ENCODE peak calls at places on chromosomes 16 and 17, in nine cellular contexts. One of them, this sample, is unnamed.

GRCh38 chr17:16351831-16352230 is 1.4 kb downstream of the CENPV start:
- DNase-seq in glutamatergic neuron: no peak
- DNase-seq in mucosa of gallbladder: no peak
- DNase-seq in psoas muscle: no peak
- DNase-seq in iris pigment epithelial cell: peak
- DNase-seq in Karpas-422: no peak
- DNase-seq in NCI-H1048: no peak
- DNase-seq in D341Med: no peak
- DNase-seq in SHP77: no peak
- DNase-seq in this sample: no peak

GRCh38 chr16:59773330-59773729 is 1039.2 kb upstream of the GOT2 start:
- DNase-seq in mucosa of gallbladder: no peak
- DNase-seq in psoas muscle: no peak
- DNase-seq in D341Med: no peak
- DNase-seq in iris pigment epithelial cell: no peak
- DNase-seq in SHP77: no peak
- DNase-seq in NCI-H1048: no peak
- DNase-seq in Karpas-422: no peak
- DNase-seq in glutamatergic neuron: no peak
- DNase-seq in this sample: no peak

GRCh38 chr17:50166518-50167181 is 845 bp downstream of the SGCA start:
- DNase-seq in SHP77: no peak
- DNase-seq in iris pigment epithelial cell: no peak
- DNase-seq in Karpas-422: no peak
- DNase-seq in NCI-H1048: no peak
- DNase-seq in mucosa of gallbladder: no peak
- DNase-seq in D341Med: no peak
- DNase-seq in psoas muscle: no peak
- DNase-seq in glutamatergic neuron: no peak
- DNase-seq in this sample: no peak

GRCh38 chr16:30112197-30113030 is 923 bp downstream of the GDPD3 start:
- DNase-seq in iris pigment epithelial cell: peak
- DNase-seq in mucosa of gallbladder: peak
- DNase-seq in NCI-H1048: no peak
- DNase-seq in Karpas-422: peak
- DNase-seq in glutamatergic neuron: peak
- DNase-seq in D341Med: peak
- DNase-seq in psoas muscle: peak
- DNase-seq in SHP77: peak
- DNase-seq in this sample: peak

GRCh38 chr17:41621916-41622315 is 2.5 kb downstream of the KRT17 start:
- DNase-seq in NCI-H1048: no peak
- DNase-seq in D341Med: no peak
- DNase-seq in Karpas-422: no peak
- DNase-seq in glutamatergic neuron: peak
- DNase-seq in SHP77: no peak
- DNase-seq in psoas muscle: no peak
- DNase-seq in mucosa of gallbladder: no peak
- DNase-seq in iris pigment epithelial cell: no peak
- DNase-seq in this sample: no peak

GRCh38 chr16:80231118-80231515 is 309.7 kb upstream of the DYNLRB2 start:
- DNase-seq in mucosa of gallbladder: no peak
- DNase-seq in Karpas-422: no peak
- DNase-seq in iris pigment epithelial cell: no peak
- DNase-seq in D341Med: no peak
- DNase-seq in glutamatergic neuron: no peak
- DNase-seq in NCI-H1048: no peak
- DNase-seq in SHP77: no peak
- DNase-seq in psoas muscle: no peak
- DNase-seq in this sample: no peak

GRCh38 chr16:78244131-78244899 is 144.9 kb downstream of the WWOX start:
- DNase-seq in mucosa of gallbladder: peak
- DNase-seq in iris pigment epithelial cell: no peak
- DNase-seq in NCI-H1048: no peak
- DNase-seq in psoas muscle: no peak
- DNase-seq in D341Med: no peak
- DNase-seq in Karpas-422: no peak
- DNase-seq in glutamatergic neuron: no peak
- DNase-seq in SHP77: no peak
- DNase-seq in this sample: no peak

GRCh38 chr17:79829004-79829403 is 10.2 kb downstream of the CBX4 start:
- DNase-seq in NCI-H1048: no peak
- DNase-seq in mucosa of gallbladder: no peak
- DNase-seq in psoas muscle: no peak
- DNase-seq in Karpas-422: no peak
- DNase-seq in D341Med: no peak
- DNase-seq in SHP77: no peak
- DNase-seq in glutamatergic neuron: no peak
- DNase-seq in iris pigment epithelial cell: no peak
- DNase-seq in this sample: no peak

GRCh38 chr16:23557779-23558330 is 328 bp downstream of the UBFD1 start:
- DNase-seq in iris pigment epithelial cell: peak
- DNase-seq in glutamatergic neuron: peak
- DNase-seq in NCI-H1048: no peak
- DNase-seq in D341Med: no peak
- DNase-seq in psoas muscle: no peak
- DNase-seq in mucosa of gallbladder: peak
- DNase-seq in Karpas-422: no peak
- DNase-seq in SHP77: no peak
- DNase-seq in this sample: no peak

GRCh38 chr16:88500255-88500661 is 47.2 kb downstream of the ZFPM1 start:
- DNase-seq in mucosa of gallbladder: no peak
- DNase-seq in NCI-H1048: no peak
- DNase-seq in iris pigment epithelial cell: no peak
- DNase-seq in Karpas-422: no peak
- DNase-seq in glutamatergic neuron: no peak
- DNase-seq in SHP77: no peak
- DNase-seq in D341Med: no peak
- DNase-seq in psoas muscle: no peak
- DNase-seq in this sample: no peak

GRCh38 chr16:26263406-26263805 is 571.6 kb downstream of the HS3ST4 start:
- DNase-seq in iris pigment epithelial cell: no peak
- DNase-seq in SHP77: no peak
- DNase-seq in NCI-H1048: no peak
- DNase-seq in Karpas-422: no peak
- DNase-seq in D341Med: no peak
- DNase-seq in mucosa of gallbladder: no peak
- DNase-seq in psoas muscle: no peak
- DNase-seq in glutamatergic neuron: no peak
- DNase-seq in this sample: no peak

GRCh38 chr17:81342062-81342699 is 47.1 kb upstream of the SLC38A10 start:
- DNase-seq in NCI-H1048: no peak
- DNase-seq in iris pigment epithelial cell: peak
- DNase-seq in psoas muscle: no peak
- DNase-seq in glutamatergic neuron: no peak
- DNase-seq in SHP77: no peak
- DNase-seq in Karpas-422: no peak
- DNase-seq in mucosa of gallbladder: no peak
- DNase-seq in D341Med: no peak
- DNase-seq in this sample: no peak

GRCh38 chr16:67593701-67594100 is 31.4 kb downstream of the CTCF start:
- DNase-seq in NCI-H1048: no peak
- DNase-seq in D341Med: no peak
- DNase-seq in SHP77: no peak
- DNase-seq in Karpas-422: no peak
- DNase-seq in glutamatergic neuron: no peak
- DNase-seq in mucosa of gallbladder: no peak
- DNase-seq in psoas muscle: no peak
- DNase-seq in iris pigment epithelial cell: no peak
- DNase-seq in this sample: no peak

GRCh38 chr16:27720731-27721547 is 171.0 kb downstream of the KATNIP start:
- DNase-seq in Karpas-422: no peak
- DNase-seq in psoas muscle: no peak
- DNase-seq in mucosa of gallbladder: no peak
- DNase-seq in iris pigment epithelial cell: no peak
- DNase-seq in glutamatergic neuron: no peak
- DNase-seq in D341Med: peak
- DNase-seq in SHP77: no peak
- DNase-seq in NCI-H1048: no peak
- DNase-seq in this sample: peak

GRCh38 chr17:57523926-57524634 is 221.0 kb downstream of the CCDC182 start:
- DNase-seq in iris pigment epithelial cell: peak
- DNase-seq in psoas muscle: peak
- DNase-seq in glutamatergic neuron: no peak
- DNase-seq in SHP77: peak
- DNase-seq in NCI-H1048: no peak
- DNase-seq in D341Med: no peak
- DNase-seq in mucosa of gallbladder: peak
- DNase-seq in Karpas-422: peak
- DNase-seq in this sample: no peak

GRCh38 chr16:10961231-10961630 is 16.9 kb downstream of the CLEC16A start:
- DNase-seq in glutamatergic neuron: no peak
- DNase-seq in mucosa of gallbladder: no peak
- DNase-seq in NCI-H1048: no peak
- DNase-seq in psoas muscle: peak
- DNase-seq in iris pigment epithelial cell: peak
- DNase-seq in D341Med: no peak
- DNase-seq in SHP77: no peak
- DNase-seq in Karpas-422: no peak
- DNase-seq in this sample: no peak

GRCh38 chr17:55540414-55541091 is 29.3 kb upstream of the SMIM36 start:
- DNase-seq in SHP77: no peak
- DNase-seq in mucosa of gallbladder: no peak
- DNase-seq in glutamatergic neuron: no peak
- DNase-seq in NCI-H1048: no peak
- DNase-seq in Karpas-422: no peak
- DNase-seq in D341Med: no peak
- DNase-seq in psoas muscle: no peak
- DNase-seq in iris pigment epithelial cell: peak
- DNase-seq in this sample: no peak

GRCh38 chr16:19410435-19411153 is 7.1 kb upstream of the TMC5 start:
- DNase-seq in SHP77: no peak
- DNase-seq in iris pigment epithelial cell: no peak
- DNase-seq in psoas muscle: peak
- DNase-seq in glutamatergic neuron: peak
- DNase-seq in D341Med: peak
- DNase-seq in Karpas-422: no peak
- DNase-seq in mucosa of gallbladder: no peak
- DNase-seq in NCI-H1048: no peak
- DNase-seq in this sample: no peak

GRCh38 chr17:15965510-15965909 is 20.6 kb downstream of the ADORA2B start:
- DNase-seq in SHP77: no peak
- DNase-seq in glutamatergic neuron: no peak
- DNase-seq in mucosa of gallbladder: no peak
- DNase-seq in Karpas-422: no peak
- DNase-seq in iris pigment epithelial cell: no peak
- DNase-seq in D341Med: no peak
- DNase-seq in NCI-H1048: no peak
- DNase-seq in psoas muscle: no peak
- DNase-seq in this sample: no peak

GRCh38 chr17:73901661-73902415 is 257.6 kb upstream of the SDK2 start:
- DNase-seq in D341Med: no peak
- DNase-seq in mucosa of gallbladder: peak
- DNase-seq in SHP77: no peak
- DNase-seq in Karpas-422: no peak
- DNase-seq in glutamatergic neuron: peak
- DNase-seq in psoas muscle: peak
- DNase-seq in iris pigment epithelial cell: no peak
- DNase-seq in NCI-H1048: no peak
- DNase-seq in this sample: peak

GRCh38 chr16:17572145-17572544 is 101.4 kb upstream of the XYLT1 start:
- DNase-seq in glutamatergic neuron: no peak
- DNase-seq in D341Med: no peak
- DNase-seq in iris pigment epithelial cell: no peak
- DNase-seq in psoas muscle: no peak
- DNase-seq in Karpas-422: no peak
- DNase-seq in SHP77: no peak
- DNase-seq in NCI-H1048: no peak
- DNase-seq in mucosa of gallbladder: no peak
- DNase-seq in this sample: no peak

GRCh38 chr17:71460943-71461342 is 659.9 kb upstream of the SOX9 start:
- DNase-seq in NCI-H1048: no peak
- DNase-seq in iris pigment epithelial cell: peak
- DNase-seq in D341Med: peak
- DNase-seq in Karpas-422: peak
- DNase-seq in psoas muscle: no peak
- DNase-seq in mucosa of gallbladder: peak
- DNase-seq in glutamatergic neuron: peak
- DNase-seq in SHP77: no peak
- DNase-seq in this sample: no peak

GRCh38 chr16:57745768-57746167 is 10.2 kb downstream of the KATNB1 start:
- DNase-seq in SHP77: no peak
- DNase-seq in glutamatergic neuron: no peak
- DNase-seq in D341Med: no peak
- DNase-seq in NCI-H1048: no peak
- DNase-seq in iris pigment epithelial cell: no peak
- DNase-seq in psoas muscle: no peak
- DNase-seq in Karpas-422: no peak
- DNase-seq in mucosa of gallbladder: no peak
- DNase-seq in this sample: no peak

GRCh38 chr17:77804796-77805426 is 153.6 kb upstream of the TNRC6C start:
- DNase-seq in glutamatergic neuron: peak
- DNase-seq in NCI-H1048: no peak
- DNase-seq in mucosa of gallbladder: no peak
- DNase-seq in iris pigment epithelial cell: no peak
- DNase-seq in SHP77: no peak
- DNase-seq in psoas muscle: peak
- DNase-seq in D341Med: no peak
- DNase-seq in Karpas-422: no peak
- DNase-seq in this sample: peak

GRCh38 chr17:35541434-35541833 is 4.0 kb upstream of the SLFN12L start:
- DNase-seq in Karpas-422: no peak
- DNase-seq in NCI-H1048: no peak
- DNase-seq in SHP77: no peak
- DNase-seq in D341Med: no peak
- DNase-seq in glutamatergic neuron: no peak
- DNase-seq in iris pigment epithelial cell: peak
- DNase-seq in mucosa of gallbladder: no peak
- DNase-seq in psoas muscle: no peak
- DNase-seq in this sample: no peak

GRCh38 chr17:74453665-74454196 is 12.7 kb upstream of the CD300A start:
- DNase-seq in Karpas-422: no peak
- DNase-seq in psoas muscle: no peak
- DNase-seq in iris pigment epithelial cell: no peak
- DNase-seq in D341Med: peak
- DNase-seq in SHP77: peak
- DNase-seq in glutamatergic neuron: no peak
- DNase-seq in NCI-H1048: peak
- DNase-seq in mucosa of gallbladder: no peak
- DNase-seq in this sample: no peak

GRCh38 chr17:55705847-55706246 is 16.8 kb downstream of the TMEM100 start:
- DNase-seq in psoas muscle: no peak
- DNase-seq in iris pigment epithelial cell: no peak
- DNase-seq in Karpas-422: no peak
- DNase-seq in SHP77: no peak
- DNase-seq in NCI-H1048: no peak
- DNase-seq in mucosa of gallbladder: no peak
- DNase-seq in D341Med: no peak
- DNase-seq in glutamatergic neuron: no peak
- DNase-seq in this sample: no peak

GRCh38 chr16:71648921-71649320 is 22.9 kb downstream of the MARVELD3 start:
- DNase-seq in iris pigment epithelial cell: peak
- DNase-seq in glutamatergic neuron: no peak
- DNase-seq in NCI-H1048: no peak
- DNase-seq in D341Med: no peak
- DNase-seq in Karpas-422: no peak
- DNase-seq in SHP77: no peak
- DNase-seq in psoas muscle: no peak
- DNase-seq in mucosa of gallbladder: no peak
- DNase-seq in this sample: no peak

GRCh38 chr16:2775765-2776499 is 1.1 kb downstream of the ELOB start:
- DNase-seq in D341Med: no peak
- DNase-seq in iris pigment epithelial cell: no peak
- DNase-seq in glutamatergic neuron: no peak
- DNase-seq in NCI-H1048: no peak
- DNase-seq in Karpas-422: no peak
- DNase-seq in psoas muscle: no peak
- DNase-seq in SHP77: no peak
- DNase-seq in mucosa of gallbladder: no peak
- DNase-seq in this sample: no peak

GRCh38 chr17:76179496-76180467 is 38.7 kb upstream of the FOXJ1 start:
- DNase-seq in D341Med: no peak
- DNase-seq in iris pigment epithelial cell: peak
- DNase-seq in mucosa of gallbladder: no peak
- DNase-seq in glutamatergic neuron: no peak
- DNase-seq in NCI-H1048: no peak
- DNase-seq in SHP77: no peak
- DNase-seq in psoas muscle: no peak
- DNase-seq in Karpas-422: peak
- DNase-seq in this sample: no peak

This sample was measured in CD14-positive monocyte.